ENCODE peak calls at places on chromosomes 7 and 10, in six cellular contexts. K is SK-N-SH, B is kidney, L is upper lobe of right lung, G is left lung, T is ascending aorta. R is an unnamed sample.

GRCh38 chr7:106737202-106737562 is 76.2 kb upstream of the CCDC71L start:
- DNase-seq in K (no peak), B (no peak), L (no peak), G (no peak), T (no peak), R (no peak)

GRCh38 chr7:18177815-18178660 is 150.4 kb upstream of the PRPS1L1 start:
- DNase-seq in K (no peak), B (no peak), L (peak; percentile 65), G (peak; percentile 47), T (no peak), R (no peak)

GRCh38 chr10:13099666-13100348 is at the start of gene OPTN:
- DNase-seq in K (peak; percentile 96), B (peak; percentile 93), L (peak; percentile 86), G (peak; percentile 91), T (peak; percentile 36), R (peak; percentile 87)

GRCh38 chr7:134676743-134677142 is 30.1 kb downstream of the BPGM start:
- DNase-seq in K (no peak), B (no peak), L (no peak), G (no peak), T (no peak), R (no peak)

GRCh38 chr10:17454181-17454800 is at the start of gene ST8SIA6:
- DNase-seq in K (peak; percentile 86), B (peak; percentile 83), L (peak; percentile 73), G (peak; percentile 85), T (no peak), R (no peak)

GRCh38 chr7:51162724-51163329 is 153.8 kb downstream of the COBL start:
- DNase-seq in K (peak; percentile 64), B (no peak), L (no peak), G (no peak), T (no peak), R (no peak)

GRCh38 chr7:102287082-102287464 is 405 bp downstream of the SH2B2 start:
- DNase-seq in K (peak; percentile 83), B (no peak), L (peak; percentile 74), G (peak; percentile 88), T (no peak), R (no peak)

GRCh38 chr7:38242814-38243213 is 30.6 kb downstream of the TARP start:
- DNase-seq in K (no peak), B (no peak), L (no peak), G (no peak), T (no peak), R (no peak)

GRCh38 chr10:79406683-79407396 is 38.6 kb downstream of the ZCCHC24 start:
- DNase-seq in K (no peak), B (peak; percentile 61), L (no peak), G (peak; percentile 62), T (no peak), R (no peak)

GRCh38 chr7:68063171-68063570 is 1066.5 kb downstream of the TYW1 start:
- DNase-seq in K (peak; percentile 52), B (no peak), L (no peak), G (no peak), T (no peak), R (no peak)

GRCh38 chr10:51716981-51717380 is 17.6 kb upstream of the CSTF2T start:
- DNase-seq in K (no peak), B (no peak), L (no peak), G (no peak), T (no peak), R (no peak)

GRCh38 chr7:66634816-66635215 is 6.1 kb downstream of the KCTD7 start:
- DNase-seq in K (no peak), B (no peak), L (no peak), G (no peak), T (no peak), R (no peak)

GRCh38 chr7:86600506-86601290 is 43.0 kb upstream of the GRM3 start:
- DNase-seq in K (no peak), B (no peak), L (peak; percentile 39), G (peak; percentile 30), T (no peak), R (no peak)

GRCh38 chr7:27839099-27839498 is 99.1 kb downstream of the TAX1BP1 start:
- DNase-seq in K (peak; percentile 19), B (no peak), L (no peak), G (peak; percentile 37), T (no peak), R (no peak)

GRCh38 chr7:11760372-11760771 is 71.6 kb downstream of the THSD7A start:
- DNase-seq in K (peak; percentile 64), B (no peak), L (no peak), G (no peak), T (no peak), R (no peak)

GRCh38 chr7:47441796-47442744 is 139.8 kb downstream of the TNS3 start:
- DNase-seq in K (no peak), B (no peak), L (peak; percentile 2), G (no peak), T (no peak), R (peak; percentile 47)

GRCh38 chr10:36383349-36383748 is 741.3 kb upstream of the FZD8 start:
- DNase-seq in K (no peak), B (no peak), L (no peak), G (no peak), T (no peak), R (no peak)

GRCh38 chr10:89471110-89471814 is 56.9 kb downstream of the IFIT5 start:
- DNase-seq in K (no peak), B (no peak), L (no peak), G (no peak), T (no peak), R (no peak)

GRCh38 chr7:155590215-155591023 is 44.1 kb upstream of the CNPY1 start:
- DNase-seq in K (peak; percentile 72), B (peak; percentile 69), L (peak; percentile 90), G (peak; percentile 91), T (no peak), R (no peak)

GRCh38 chr10:98407744-98408241 is 7.2 kb downstream of the PYROXD2 start:
- DNase-seq in K (no peak), B (no peak), L (no peak), G (no peak), T (no peak), R (no peak)

GRCh38 chr7:105185290-105186010 is 171.4 kb downstream of the KMT2E start:
- DNase-seq in K (no peak), B (no peak), L (no peak), G (no peak), T (no peak), R (no peak)

GRCh38 chr10:102384606-102385429 is 10.7 kb upstream of the NFKB2 start:
- DNase-seq in K (no peak), B (no peak), L (no peak), G (no peak), T (no peak), R (no peak)

GRCh38 chr10:61164458-61165160 is 220.6 kb upstream of the RHOBTB1 start:
- DNase-seq in K (no peak), B (peak; percentile 69), L (peak; percentile 60), G (peak; percentile 32), T (no peak), R (no peak)

GRCh38 chr10:36172054-36172531 is 530.0 kb upstream of the FZD8 start:
- DNase-seq in K (no peak), B (no peak), L (no peak), G (no peak), T (no peak), R (no peak)

GRCh38 chr10:70258216-70258615 is 25.0 kb upstream of the PPA1 start:
- DNase-seq in K (no peak), B (no peak), L (no peak), G (no peak), T (no peak), R (peak; percentile 19)

GRCh38 chr7:127387974-127388373 is 4.5 kb downstream of the ZNF800 start:
- DNase-seq in K (no peak), B (no peak), L (no peak), G (no peak), T (no peak), R (no peak)

GRCh38 chr10:126080879-126081331 is 184.5 kb downstream of the FANK1 start:
- DNase-seq in K (no peak), B (no peak), L (no peak), G (no peak), T (no peak), R (no peak)

GRCh38 chr7:147332988-147333387 is 1216.4 kb downstream of the CNTNAP2 start:
- DNase-seq in K (no peak), B (no peak), L (no peak), G (no peak), T (no peak), R (no peak)

GRCh38 chr7:20508109-20508508 is 107.4 kb upstream of the ABCB5 start:
- DNase-seq in K (no peak), B (no peak), L (no peak), G (no peak), T (no peak), R (no peak)

GRCh38 chr7:55018361-55019328 is at the start of gene EGFR:
- DNase-seq in K (peak; percentile 91), B (peak; percentile 96), L (peak; percentile 93), G (peak; percentile 92), T (peak; percentile 29), R (peak; percentile 91)
- H3K27ac ChIP-seq in K (peak within 1 kb of the TSS; percentile 53), B (peak within 1 kb of the TSS; percentile 88), L (peak within 1 kb of the TSS; percentile 93), G (peak within 1 kb of the TSS; percentile 90), T (peak within 1 kb of the TSS; percentile 97), R (peak within 1 kb of the TSS; percentile 95)

GRCh38 chr7:30598121-30598876 is 3.6 kb downstream of the GARS1 start:
- DNase-seq in K (no peak), B (no peak), L (no peak), G (no peak), T (no peak), R (no peak)
- H3K4me3 ChIP-seq in K (no peak overlapping the region), B (no peak overlapping the region), L (no peak overlapping the region), G (no peak overlapping the region), T (no peak overlapping the region), R (no peak overlapping the region)

DNA sequence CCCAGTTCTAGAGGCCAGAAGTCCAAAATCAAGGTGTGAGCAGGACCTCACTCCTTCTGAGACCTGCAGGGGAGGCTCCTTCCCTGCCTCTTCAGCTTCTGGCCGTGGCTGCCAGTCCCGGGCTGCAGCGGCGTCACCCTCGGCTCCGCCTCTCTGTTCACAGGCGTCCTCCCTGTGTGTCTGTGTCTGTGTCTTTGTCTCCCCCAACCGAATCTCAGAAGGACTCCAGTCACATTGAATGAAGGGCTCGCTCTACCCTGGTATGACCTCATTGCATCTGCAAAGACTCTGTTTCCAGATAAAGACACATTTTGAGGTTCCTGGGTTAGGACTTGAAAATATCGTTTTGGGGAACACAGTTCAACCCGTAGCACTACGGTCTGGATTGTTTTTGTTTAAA is 33.1 kb upstream of the GALNT11 start:
- DNase-seq in K (peak; percentile 86), B (peak; percentile 86), L (peak; percentile 75), G (peak; percentile 87), T (no peak), R (no peak)
- TF ChIP-seq CTCF in K (peak; percentile 19), B (no peak), L (peak; percentile 22), G (peak; percentile 11), T (no peak), R (no peak)

GRCh38 chr10:132416566-132417248 is 19.7 kb downstream of the PWWP2B start:
- DNase-seq in K (peak; percentile 36), B (peak; percentile 72), L (no peak), G (peak; percentile 64), T (no peak), R (no peak)

GRCh38 chr10:132417249-132417878 is 20.4 kb downstream of the PWWP2B start:
- DNase-seq in K (no peak), B (peak; percentile 77), L (no peak), G (peak; percentile 81), T (no peak), R (no peak)

GRCh38 chr10:132419631-132420468 is 22.9 kb downstream of the PWWP2B start:
- DNase-seq in K (peak; percentile 54), B (peak; percentile 79), L (no peak), G (peak; percentile 73), T (no peak), R (no peak)

GRCh38 chr10:132418520-132419416 is 21.8 kb downstream of the PWWP2B start:
- DNase-seq in K (peak; percentile 49), B (peak; percentile 94), L (peak; percentile 90), G (peak; percentile 86), T (no peak), R (no peak)

GRCh38 chr10:132417957-132418441 is 21.0 kb downstream of the PWWP2B start:
- DNase-seq in K (peak; percentile 41), B (peak; percentile 83), L (no peak), G (peak; percentile 86), T (no peak), R (no peak)
- H3K27ac ChIP-seq in K (no peak overlapping the region), B (peak overlapping the region; percentile 82), L (peak overlapping the region; percentile 94), G (peak overlapping the region; percentile 96), T (peak overlapping the region; percentile 60), R (peak overlapping the region; percentile 36)

R was measured in coronary artery.